ENCODE peak calls at places on chromosome 14, in eight cellular contexts. L, E, Q, P, X, T, U and C are unnamed samples. For H3K36me3, the result is how much of the 10 kb centered on the place peaks cover.

GRCh38 chr14:43937001-43937400 is 570.1 kb downstream of the FSCB start:
- DNase-seq in L (no peak), E (no peak), Q (no peak), P (no peak), X (no peak), T (no peak), U (no peak), C (no peak)

GRCh38 chr14:68386950-68387779 is 405.7 kb downstream of the ZFP36L1 start:
- DNase-seq in L (no peak), E (no peak), Q (no peak), P (no peak), X (no peak), T (no peak), U (no peak), C (no peak)

GRCh38 chr14:105474478-105475268 is at the start of gene CRIP2:
- DNase-seq in L (no peak), E (peak), Q (peak), P (no peak), X (no peak), T (no peak), U (peak), C (peak)

GRCh38 chr14:73238262-73238852 is 1.1 kb downstream of the PAPLN start:
- DNase-seq in L (peak), E (no peak), Q (no peak), P (no peak), X (no peak), T (no peak), U (no peak), C (no peak)

GRCh38 chr14:36524220-36524837 is 4.3 kb upstream of the NKX2-1 start:
- DNase-seq in L (no peak), E (no peak), Q (no peak), P (no peak), X (no peak), T (no peak), U (no peak), C (no peak)

GRCh38 chr14:68309631-68310030 is 483.2 kb downstream of the ZFP36L1 start:
- DNase-seq in L (peak), E (no peak), Q (no peak), P (no peak), X (no peak), T (no peak), U (no peak), C (no peak)

GRCh38 chr14:32594766-32595165 is 265.7 kb downstream of the AKAP6 start:
- DNase-seq in L (no peak), E (no peak), Q (no peak), P (no peak), X (peak), T (no peak), U (no peak), C (no peak)

GRCh38 chr14:89813485-89814080 is 140.9 kb downstream of the EFCAB11 start:
- DNase-seq in L (peak), E (no peak), Q (no peak), P (no peak), X (peak), T (no peak), U (no peak), C (no peak)

GRCh38 chr14:38762436-38762835 is 340.6 kb downstream of the SEC23A start:
- DNase-seq in L (no peak), E (no peak), Q (no peak), P (no peak), X (no peak), T (no peak), U (no peak), C (no peak)

GRCh38 chr14:89327771-89328212 is 89.2 kb downstream of the FOXN3 start:
- DNase-seq in L (no peak), E (no peak), Q (no peak), P (no peak), X (no peak), T (no peak), U (no peak), C (no peak)

DNA sequence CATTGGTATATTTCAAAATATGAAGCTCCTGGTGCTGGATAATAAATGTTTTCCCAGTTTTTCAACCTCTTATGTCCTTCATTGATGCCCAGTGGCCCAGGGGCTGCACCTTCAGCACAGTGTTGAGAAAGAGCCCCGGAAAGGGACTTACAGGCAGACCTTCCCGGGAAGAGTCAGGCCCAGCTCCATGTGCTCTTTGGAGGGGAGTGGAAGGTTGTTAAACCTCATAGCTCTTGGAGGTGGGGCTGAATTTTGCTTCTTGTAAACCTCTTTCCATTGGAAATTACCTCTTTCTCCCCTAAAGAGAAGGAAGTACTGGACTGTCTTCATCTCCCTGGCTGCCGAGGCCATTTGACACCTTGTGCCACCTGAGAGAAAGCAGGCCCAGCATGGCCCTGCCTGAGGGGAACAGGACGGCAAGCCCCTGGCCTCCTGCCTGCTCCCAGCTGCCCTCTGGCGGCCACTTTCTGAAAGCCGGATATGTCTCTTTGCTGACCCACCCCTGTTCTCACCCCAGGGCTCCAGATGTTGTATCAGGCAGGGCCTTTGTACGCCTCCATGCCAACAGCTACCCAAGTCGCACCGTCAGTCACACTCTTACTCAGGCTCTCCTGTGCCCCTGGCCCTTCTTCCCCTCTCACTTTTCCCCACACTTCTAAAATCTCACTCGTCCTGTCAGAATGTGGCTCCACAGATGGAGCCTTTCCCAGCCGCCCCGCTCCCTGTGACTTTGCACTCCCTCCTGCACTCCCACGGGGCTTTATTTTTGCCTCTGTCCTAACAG is 43.0 kb downstream of the EVL start:
- DNase-seq in L (peak), E (peak), Q (peak), P (peak), X (no peak), T (peak), U (peak), C (peak)
- H3K36me3 ChIP-seq in L (under half), E (under half), Q (under half), P (half or more), X (under half), T (under half), U (under half), C (under half)

GRCh38 chr14:92143962-92144361 is 22.2 kb downstream of the CPSF2 start:
- DNase-seq in L (no peak), E (no peak), Q (no peak), P (no peak), X (no peak), T (no peak), U (no peak), C (no peak)

GRCh38 chr14:92144708-92145107 is 22.9 kb downstream of the CPSF2 start:
- DNase-seq in L (no peak), E (no peak), Q (no peak), P (no peak), X (no peak), T (no peak), U (no peak), C (no peak)

GRCh38 chr14:92143309-92143708 is 21.5 kb downstream of the CPSF2 start:
- DNase-seq in L (no peak), E (no peak), Q (no peak), P (no peak), X (no peak), T (no peak), U (no peak), C (no peak)
- H3K36me3 ChIP-seq in L (under half), E (under half), Q (under half), P (under half), X (under half), T (under half), U (under half), C (half or more)

GRCh38 chr14:49623387-49623786 is 2.8 kb downstream of the MGAT2 start:
- DNase-seq in L (no peak), E (no peak), Q (no peak), P (no peak), X (no peak), T (no peak), U (no peak), C (no peak)
- H3K36me3 ChIP-seq in L (under half), E (under half), Q (under half), P (under half), X (under half), T (under half), U (under half), C (half or more)

GRCh38 chr14:103001226-103001625 is 56.1 kb downstream of the CDC42BPB start:
- DNase-seq in L (no peak), E (no peak), Q (no peak), P (no peak), X (no peak), T (no peak), U (no peak), C (no peak)

GRCh38 chr14:103002578-103003350 is 54.6 kb downstream of the CDC42BPB start:
- DNase-seq in L (no peak), E (no peak), Q (no peak), P (no peak), X (no peak), T (no peak), U (no peak), C (no peak)

GRCh38 chr14:103003351-103003615 is 54.1 kb downstream of the CDC42BPB start:
- DNase-seq in L (no peak), E (no peak), Q (no peak), P (no peak), X (no peak), T (no peak), U (no peak), C (no peak)

GRCh38 chr14:103000291-103000921 is 56.9 kb downstream of the CDC42BPB start:
- DNase-seq in L (no peak), E (no peak), Q (no peak), P (no peak), X (no peak), T (no peak), U (no peak), C (no peak)

DNA sequence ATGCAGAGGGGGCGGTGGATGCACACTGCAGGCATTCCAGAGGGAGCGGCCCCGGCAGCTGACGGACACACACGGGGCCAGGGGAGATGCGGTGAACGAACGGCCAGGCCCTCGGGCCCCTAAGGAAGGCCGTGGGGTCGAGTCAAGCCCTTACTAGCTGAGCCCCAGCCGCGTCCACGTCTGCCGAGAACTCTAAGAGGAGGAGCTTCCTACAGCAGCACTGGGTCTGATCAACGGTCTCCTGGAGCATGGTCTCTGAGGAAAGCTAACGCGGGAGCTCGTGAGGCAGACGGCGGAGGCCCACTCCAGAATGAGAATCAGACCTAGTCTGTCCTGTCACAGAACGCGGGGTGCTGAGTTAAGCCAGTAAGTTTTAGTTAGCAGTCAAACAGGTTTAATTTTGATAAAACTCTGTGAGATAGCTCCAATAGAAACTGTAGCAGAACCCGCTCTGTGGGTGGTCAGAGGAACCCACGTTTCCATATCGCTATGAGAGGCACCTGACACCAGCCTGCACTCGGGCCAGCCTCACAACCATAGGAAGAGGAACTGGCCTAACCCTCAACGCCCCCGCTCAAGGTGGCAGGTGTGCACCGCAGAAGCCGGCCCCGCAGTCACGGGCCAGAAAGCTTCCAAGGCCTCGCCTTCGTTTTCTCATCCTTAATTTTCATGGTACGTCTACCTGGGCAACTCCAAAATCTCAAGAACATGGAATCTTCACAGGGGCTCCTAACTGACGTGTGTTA is 55.5 kb downstream of the CDC42BPB start:
- DNase-seq in L (no peak), E (no peak), Q (no peak), P (no peak), X (no peak), T (no peak), U (no peak), C (no peak)
- H3K36me3 ChIP-seq in L (under half), E (under half), Q (under half), P (under half), X (under half), T (under half), U (under half), C (under half)

DNA sequence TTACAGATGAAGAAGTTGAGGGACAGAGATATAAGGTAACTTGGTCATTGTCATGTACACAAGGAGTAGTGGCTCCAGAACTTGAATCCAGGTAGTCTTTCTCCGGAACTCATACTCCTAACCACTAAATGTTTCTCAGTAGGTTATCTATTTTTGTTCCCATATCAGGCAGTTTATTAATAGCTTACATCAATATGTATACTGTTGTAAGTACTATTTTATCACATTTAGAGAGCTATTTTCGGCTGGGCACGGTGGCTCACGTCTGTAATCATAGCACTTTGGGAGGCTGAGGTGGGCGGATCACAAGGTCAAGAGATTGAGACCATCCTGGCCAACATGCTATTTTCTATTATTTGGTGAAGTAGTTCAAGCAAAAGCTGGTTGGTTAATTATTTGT is 415.6 kb upstream of the FBXO33 start:
- DNase-seq in L (no peak), E (no peak), Q (no peak), P (no peak), X (no peak), T (no peak), U (no peak), C (no peak)
- H3K36me3 ChIP-seq in L (under half), E (under half), Q (under half), P (under half), X (under half), T (under half), U (under half), C (under half)

GRCh38 chr14:91282954-91283645 is 38.6 kb upstream of the GPR68 start:
- DNase-seq in L (no peak), E (no peak), Q (no peak), P (no peak), X (no peak), T (no peak), U (no peak), C (no peak)

GRCh38 chr14:91284791-91285548 is 40.5 kb upstream of the GPR68 start:
- DNase-seq in L (no peak), E (no peak), Q (no peak), P (no peak), X (no peak), T (no peak), U (no peak), C (no peak)

GRCh38 chr14:91283666-91284065 is 39.2 kb upstream of the GPR68 start:
- DNase-seq in L (no peak), E (no peak), Q (no peak), P (no peak), X (no peak), T (no peak), U (no peak), C (no peak)

GRCh38 chr14:91286530-91286937 is 42.0 kb upstream of the GPR68 start:
- DNase-seq in L (peak), E (peak), Q (peak), P (peak), X (no peak), T (peak), U (peak), C (peak)

DNA sequence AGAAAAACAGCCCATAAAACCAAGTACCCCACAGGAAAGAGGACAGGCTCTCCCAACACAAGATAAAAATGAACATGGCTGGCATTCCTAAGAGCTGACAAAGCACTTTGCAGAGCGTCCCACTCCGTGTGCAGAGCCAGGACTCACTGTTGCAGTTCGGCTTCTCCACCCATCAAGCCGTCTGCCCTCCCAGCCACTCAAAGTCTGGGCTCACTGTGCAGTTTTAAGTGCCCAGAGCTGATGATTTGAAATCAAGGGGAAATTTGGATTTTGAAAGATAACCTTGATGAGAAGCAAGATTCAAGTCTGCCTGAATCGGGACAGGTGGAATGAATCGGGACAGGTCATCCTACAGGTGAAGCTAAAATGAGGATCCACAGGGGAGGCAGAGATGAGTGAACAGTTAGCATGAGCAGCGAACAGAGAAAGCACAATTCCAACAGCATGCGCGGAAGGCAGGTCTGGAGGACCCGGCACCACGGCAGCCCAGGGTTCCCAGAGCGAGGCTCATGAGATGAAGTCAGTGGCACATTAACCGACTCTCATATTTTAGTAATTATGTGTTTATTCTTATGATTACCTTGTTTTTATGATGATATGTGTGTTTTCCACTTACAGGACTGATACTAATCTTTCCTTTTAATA is 39.8 kb upstream of the GPR68 start:
- DNase-seq in L (peak), E (peak), Q (no peak), P (no peak), X (peak), T (no peak), U (no peak), C (no peak)
- H3K36me3 ChIP-seq in L (under half), E (under half), Q (under half), P (half or more), X (under half), T (under half), U (under half), C (half or more)

GRCh38 chr14:50451854-50452253 is 55.2 kb upstream of the CDKL1 start:
- DNase-seq in L (no peak), E (no peak), Q (no peak), P (no peak), X (no peak), T (no peak), U (no peak), C (no peak)

GRCh38 chr14:50452285-50452684 is 55.6 kb upstream of the CDKL1 start:
- DNase-seq in L (no peak), E (no peak), Q (no peak), P (no peak), X (no peak), T (no peak), U (no peak), C (no peak)

GRCh38 chr14:50452979-50453705 is 56.5 kb upstream of the CDKL1 start:
- DNase-seq in L (peak), E (no peak), Q (no peak), P (no peak), X (peak), T (no peak), U (no peak), C (no peak)

GRCh38 chr14:50447491-50447890 is 50.8 kb upstream of the CDKL1 start:
- DNase-seq in L (peak), E (no peak), Q (no peak), P (no peak), X (no peak), T (no peak), U (no peak), C (no peak)
- H3K36me3 ChIP-seq in L (under half), E (under half), Q (under half), P (under half), X (under half), T (under half), U (under half), C (half or more)